ENCODE peak calls at places on chromosomes 6 and 20, in four cellular contexts. Y, Q, L and C are unnamed samples. For H3K36me3 and H3K9me2, the result is how much of the 10 kb centered on the place peaks cover.

GRCh38 chr6:27168586-27169443 is 78.7 kb upstream of the PRSS16 start:
- DNase-seq in Q (peak), Y (no peak), L (peak), C (no peak)

GRCh38 chr6:2448826-2449571 is 203.6 kb upstream of the GMDS start:
- DNase-seq in L (peak), Q (peak), Y (peak), C (peak)

GRCh38 chr20:20926222-20926905 is 179.8 kb downstream of the LINC00237 start:
- DNase-seq in Y (no peak), L (no peak), Q (no peak), C (no peak)

GRCh38 chr20:52083627-52084232 is 107.8 kb downstream of the ZFP64 start:
- DNase-seq in L (peak), Q (peak), Y (peak), C (peak)

GRCh38 chr6:157240059-157240959 is 83.0 kb downstream of the TMEM242 start:
- DNase-seq in Y (no peak), Q (peak), L (no peak), C (no peak)

GRCh38 chr6:133447924-133448323 is 206.8 kb downstream of the EYA4 start:
- DNase-seq in Y (no peak), Q (peak), L (no peak), C (no peak)

GRCh38 chr6:134539865-134540323 is 222.0 kb upstream of the SGK1 start:
- DNase-seq in Q (no peak), L (no peak), Y (no peak), C (no peak)

GRCh38 chr6:56524891-56525703 is 117.6 kb downstream of the DST start:
- DNase-seq in Q (peak), L (no peak), Y (no peak), C (no peak)

GRCh38 chr6:110816677-110817076 is 1.4 kb upstream of the CDK19 start:
- DNase-seq in Q (no peak), Y (no peak), L (no peak), C (peak)

GRCh38 chr6:3535716-3536435 is 79.0 kb upstream of the SLC22A23 start:
- DNase-seq in Y (no peak), Q (no peak), L (no peak), C (no peak)

GRCh38 chr6:128710305-128710704 is 172.6 kb upstream of the LAMA2 start:
- DNase-seq in Q (peak), Y (no peak), L (no peak), C (no peak)

GRCh38 chr6:31897612-31898199 is at the start of gene EHMT2:
- DNase-seq in L (no peak), Q (peak), Y (peak), C (peak)

GRCh38 chr6:105624055-105624454 is 221.2 kb upstream of the PREP start:
- DNase-seq in Q (no peak), Y (no peak), L (no peak), C (no peak)

GRCh38 chr6:33869121-33869520 is 65.3 kb upstream of the MLN start:
- DNase-seq in L (no peak), Y (no peak), Q (no peak), C (no peak)

GRCh38 chr20:43995645-43996044 is 81.0 kb downstream of the TOX2 start:
- DNase-seq in Y (no peak), L (no peak), Q (no peak), C (no peak)

GRCh38 chr6:33578588-33579011 is 1.5 kb downstream of the BAK1 start:
- DNase-seq in Y (no peak), L (no peak), Q (no peak), C (peak)

GRCh38 chr20:45456632-45457031 is 12.9 kb upstream of the WFDC2 start:
- DNase-seq in L (no peak), Y (no peak), Q (peak), C (peak)

DNA sequence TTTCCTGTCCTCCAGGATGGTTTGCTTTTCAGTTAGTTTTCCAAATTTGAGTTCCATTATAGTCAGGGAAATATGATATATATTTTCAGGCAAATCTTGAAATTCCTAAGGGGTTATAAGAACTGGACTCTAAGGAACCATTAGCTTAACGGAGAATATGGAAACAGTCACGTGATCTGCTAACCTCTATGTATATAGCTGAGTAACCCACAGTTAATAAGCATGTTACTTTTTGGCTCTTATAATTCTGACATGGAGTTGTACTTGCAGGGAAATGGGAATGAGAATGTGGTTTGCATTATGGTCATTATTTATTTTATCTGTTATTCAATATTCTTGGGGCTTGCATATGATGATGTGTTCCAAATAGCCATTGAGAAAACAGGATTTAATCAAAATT is 23.3 kb downstream of the SOBP start:
- DNase-seq in Q (no peak), Y (no peak), L (no peak), C (no peak)
- H2AFZ ChIP-seq in Q (no peak), Y (no peak), L (no peak), C (no peak)

GRCh38 chr6:53513056-53513455 is 31.8 kb downstream of the GCLC start:
- DNase-seq in Q (no peak), L (peak), Y (no peak), C (no peak)

GRCh38 chr6:53513519-53513966 is 31.4 kb downstream of the GCLC start:
- DNase-seq in Q (no peak), L (peak), Y (no peak), C (no peak)

GRCh38 chr6:53514677-53515076 is 30.2 kb downstream of the GCLC start:
- DNase-seq in Q (no peak), Y (no peak), L (peak), C (no peak)

GRCh38 chr6:53510751-53511150 is 34.1 kb downstream of the GCLC start:
- DNase-seq in L (no peak), Q (no peak), Y (no peak), C (no peak)

DNA sequence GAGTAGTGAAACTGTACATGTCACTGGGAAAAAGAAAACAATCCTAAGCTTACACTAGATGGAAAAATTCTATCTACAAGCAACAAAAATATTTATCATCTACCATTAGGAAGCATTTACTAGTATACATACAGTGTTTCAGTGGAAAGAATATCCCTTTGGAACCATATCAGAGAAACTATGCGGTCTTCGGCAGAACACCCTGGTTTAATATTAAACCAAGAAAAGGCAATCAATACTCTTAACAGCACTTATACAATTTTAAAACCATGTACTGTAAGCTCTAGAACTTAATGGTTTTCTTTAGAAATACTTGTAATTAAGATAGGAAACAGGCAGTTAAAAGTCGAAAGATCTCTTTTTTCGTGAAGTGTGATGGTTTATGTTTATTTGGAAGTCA is 32.3 kb downstream of the GCLC start:
- DNase-seq in L (peak), Q (no peak), Y (no peak), C (no peak)
- H3K36me3 ChIP-seq in L (half or more), Q (under half), Y (under half), C (under half)

GRCh38 chr6:44505751-44506150 is 118.2 kb downstream of the CDC5L start:
- DNase-seq in Y (no peak), Q (no peak), L (no peak), C (no peak)

GRCh38 chr6:44504321-44504761 is 116.8 kb downstream of the CDC5L start:
- DNase-seq in L (no peak), Y (no peak), Q (no peak), C (no peak)

GRCh38 chr6:44500074-44500473 is 112.6 kb downstream of the CDC5L start:
- DNase-seq in Y (no peak), Q (no peak), L (no peak), C (no peak)

GRCh38 chr6:44507014-44507413 is 119.5 kb downstream of the CDC5L start:
- DNase-seq in L (no peak), Q (no peak), Y (no peak), C (no peak)

GRCh38 chr6:44503471-44503870 is 116.0 kb downstream of the CDC5L start:
- DNase-seq in Y (no peak), Q (no peak), L (no peak), C (no peak)
- H3K9me2 ChIP-seq in Y (under half), Q (under half), L (under half), C (under half)

GRCh38 chr6:16904957-16905356 is 143.7 kb upstream of the ATXN1 start:
- DNase-seq in Y (no peak), Q (no peak), L (no peak), C (no peak)

GRCh38 chr6:16901777-16902176 is 140.5 kb upstream of the ATXN1 start:
- DNase-seq in Y (peak), Q (peak), L (no peak), C (no peak)

GRCh38 chr6:16898640-16899428 is 137.6 kb upstream of the ATXN1 start:
- DNase-seq in L (no peak), Q (no peak), Y (peak), C (no peak)

GRCh38 chr6:16902520-16902919 is 141.3 kb upstream of the ATXN1 start:
- DNase-seq in Q (no peak), L (no peak), Y (no peak), C (no peak)

GRCh38 chr6:16903470-16903869 is 142.2 kb upstream of the ATXN1 start:
- DNase-seq in Y (no peak), L (no peak), Q (peak), C (no peak)
- H2AFZ ChIP-seq in Y (peak), L (no peak), Q (no peak), C (no peak)

GRCh38 chr6:41937881-41938574 is 3.6 kb downstream of the CCND3 start:
- DNase-seq in Y (no peak), Q (no peak), L (no peak), C (peak)

GRCh38 chr6:41939091-41939847 is 2.3 kb downstream of the CCND3 start:
- DNase-seq in Q (peak), Y (no peak), L (no peak), C (peak)

GRCh38 chr6:41937472-41937871 is 4.1 kb downstream of the CCND3 start:
- DNase-seq in Y (no peak), Q (no peak), L (no peak), C (no peak)

GRCh38 chr6:41939848-41940758 is 1.5 kb downstream of the CCND3 start:
- DNase-seq in L (peak), Q (peak), Y (no peak), C (peak)

GRCh38 chr6:41938590-41938989 is 3.0 kb downstream of the CCND3 start:
- DNase-seq in Y (no peak), Q (no peak), L (no peak), C (no peak)
- H3K36me3 ChIP-seq in Y (under half), Q (under half), L (under half), C (half or more)

GRCh38 chr20:25191051-25191450 is 4.5 kb upstream of the ENTPD6 start:
- DNase-seq in Y (no peak), Q (no peak), L (no peak), C (no peak)

GRCh38 chr20:25188218-25188617 is 7.3 kb upstream of the ENTPD6 start:
- DNase-seq in Y (no peak), Q (no peak), L (no peak), C (no peak)

GRCh38 chr20:25191689-25192088 is 3.8 kb upstream of the ENTPD6 start:
- DNase-seq in Q (no peak), L (no peak), Y (peak), C (no peak)

DNA sequence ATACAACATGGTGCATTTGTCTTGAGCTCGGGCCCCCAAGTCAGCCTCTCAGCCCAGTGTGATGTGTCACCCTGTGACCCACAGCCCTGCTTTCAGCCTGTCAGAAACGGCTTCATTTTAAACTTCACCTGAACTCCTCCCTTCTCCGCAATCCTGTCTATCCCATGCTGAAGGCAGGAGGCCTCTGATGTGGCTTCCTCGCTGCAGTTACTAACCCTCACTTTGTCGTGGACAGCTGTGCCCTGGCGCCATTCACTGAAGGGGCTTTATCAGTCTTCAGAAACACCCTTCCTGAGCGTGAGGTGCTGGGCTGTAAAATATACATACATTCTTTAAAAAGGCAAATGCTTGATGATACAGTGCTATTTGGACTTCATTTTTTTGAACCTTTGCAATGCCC is 7.9 kb upstream of the ENTPD6 start:
- DNase-seq in L (no peak), Q (no peak), Y (no peak), C (no peak)
- H3K9me2 ChIP-seq in L (under half), Q (under half), Y (under half), C (under half)

GRCh38 chr6:161684721-161685120 is 410.9 kb upstream of the AGPAT4 start:
- DNase-seq in Q (no peak), Y (no peak), L (no peak), C (no peak)

GRCh38 chr6:161682982-161683381 is 409.1 kb upstream of the AGPAT4 start:
- DNase-seq in Y (no peak), Q (no peak), L (no peak), C (no peak)

GRCh38 chr6:161683400-161683799 is 409.5 kb upstream of the AGPAT4 start:
- DNase-seq in Y (no peak), L (no peak), Q (no peak), C (no peak)
- H2AFZ ChIP-seq in Y (no peak), L (no peak), Q (no peak), C (no peak)

DNA sequence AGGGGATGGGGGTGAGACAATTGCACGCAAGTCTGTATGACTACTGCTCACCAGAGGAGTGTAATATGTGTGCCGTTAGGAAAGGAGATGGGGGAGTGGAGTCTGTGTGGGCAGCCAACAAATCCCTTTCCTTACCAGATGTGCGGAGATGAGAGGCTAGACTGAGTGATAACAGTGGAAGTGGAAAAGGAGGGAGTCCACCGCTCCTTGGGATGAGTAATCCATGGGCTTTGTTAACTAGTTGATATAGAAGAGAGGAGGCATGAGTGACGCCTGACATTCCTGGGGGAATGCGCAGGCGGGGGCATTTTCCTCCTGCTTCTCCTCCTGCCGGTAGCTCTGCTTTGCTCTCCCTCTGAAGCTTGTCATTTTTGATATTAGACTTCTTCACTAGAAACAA is 13.5 kb upstream of the SMIM26 start:
- DNase-seq in L (no peak), Y (no peak), Q (no peak), C (no peak)
- H3K36me3 ChIP-seq in L (under half), Y (half or more), Q (under half), C (half or more)